ENCODE peak calls at places on chromosomes 3 and 15, in six cellular contexts. V is activated T-cell treated with anti-CD3 and anti-CD28 coated beads for 1 hour; M is ELR; T is stimulated activated CD4-positive, alpha-beta T cell treated with anti-CD3 and anti-CD28 coated beads, TNF-alpha, amount 100 ng/mL, for 1 hour; I is GM20000; N is ovary. H is an unnamed sample.

GRCh38 chr3:158369279-158369678 is 201.7 kb upstream of the MLF1 start:
- DNase-seq in V (no peak), M (no peak), T (no peak), I (no peak), N (no peak), H (no peak)

GRCh38 chr3:114451051-114451451 is 157.2 kb downstream of the TIGIT start:
- DNase-seq in V (no peak), M (no peak), T (no peak), I (no peak), N (peak; percentile 12), H (peak; percentile 82)

GRCh38 chr15:63090502-63091286 is 31.0 kb upstream of the LACTB start:
- DNase-seq in V (no peak), M (no peak), T (no peak), I (no peak), N (no peak), H (no peak)

GRCh38 chr15:33834892-33835730 is 133.2 kb upstream of the CHRM5 start:
- DNase-seq in V (no peak), M (no peak), T (no peak), I (no peak), N (no peak), H (no peak)

GRCh38 chr15:68387288-68388143 is 44.4 kb downstream of the ITGA11 start:
- DNase-seq in V (no peak), M (no peak), T (no peak), I (no peak), N (no peak), H (no peak)

GRCh38 chr3:13433931-13434330 is 13.8 kb upstream of the NUP210 start:
- DNase-seq in V (no peak), M (no peak), T (no peak), I (no peak), N (no peak), H (no peak)

GRCh38 chr3:137762674-137763593 is 1.2 kb upstream of the SOX14 start:
- DNase-seq in V (no peak), M (no peak), T (no peak), I (no peak), N (no peak), H (no peak)

GRCh38 chr15:64813075-64813474 is 12.4 kb downstream of the PIF1 start:
- DNase-seq in V (no peak), M (peak; percentile 37), T (no peak), I (no peak), N (peak; percentile 44), H (peak; percentile 60)

GRCh38 chr15:55282284-55282833 is 7.3 kb downstream of the RAB27A start:
- DNase-seq in V (no peak), M (peak; percentile 77), T (no peak), I (no peak), N (no peak), H (no peak)

GRCh38 chr3:57120040-57120802 is 44.9 kb downstream of the IL17RD start:
- DNase-seq in V (no peak), M (no peak), T (no peak), I (no peak), N (no peak), H (no peak)

GRCh38 chr3:66348696-66349095 is 127.9 kb downstream of the SLC25A26 start:
- DNase-seq in V (no peak), M (no peak), T (no peak), I (no peak), N (no peak), H (no peak)

GRCh38 chr15:101368086-101368780 is 73.2 kb upstream of the SNRPA1 start:
- DNase-seq in V (no peak), M (no peak), T (no peak), I (no peak), N (no peak), H (no peak)

GRCh38 chr15:57218826-57219576 is 157.3 kb upstream of the CGNL1 start:
- DNase-seq in V (no peak), M (peak; percentile 90), T (no peak), I (no peak), N (no peak), H (peak; percentile 79)

GRCh38 chr3:187973977-187974856 is 179.7 kb upstream of the LPP start:
- DNase-seq in V (no peak), M (no peak), T (no peak), I (no peak), N (no peak), H (no peak)

GRCh38 chr15:63601026-63601726 is 4.0 kb downstream of the FBXL22 start:
- DNase-seq in V (peak; percentile 30), M (peak; percentile 51), T (no peak), I (peak; percentile 64), N (peak; percentile 36), H (peak; percentile 31)

GRCh38 chr3:141656771-141657170 is 81.3 kb upstream of the RNF7 start:
- DNase-seq in V (no peak), M (peak; percentile 16), T (no peak), I (no peak), N (no peak), H (no peak)

GRCh38 chr15:45714501-45715488 is 80.0 kb downstream of the SQOR start:
- DNase-seq in V (no peak), M (peak; percentile 65), T (no peak), I (peak; percentile 27), N (no peak), H (peak; percentile 86)

GRCh38 chr15:59191855-59192237 is 14.8 kb upstream of the LDHAL6B start:
- DNase-seq in V (no peak), M (peak; percentile 97), T (no peak), I (no peak), N (no peak), H (no peak)

GRCh38 chr3:192445768-192446644 is 281.3 kb downstream of the FGF12 start:
- DNase-seq in V (no peak), M (no peak), T (no peak), I (no peak), N (no peak), H (no peak)

GRCh38 chr3:106692624-106693023 is 684.6 kb upstream of the CCDC54 start:
- DNase-seq in V (no peak), M (no peak), T (no peak), I (no peak), N (no peak), H (no peak)

GRCh38 chr15:96735621-96736020 is 405.1 kb downstream of the NR2F2 start:
- DNase-seq in V (no peak), M (no peak), T (no peak), I (no peak), N (no peak), H (no peak)

GRCh38 chr3:43866529-43867353 is 176.0 kb downstream of the ABHD5 start:
- DNase-seq in V (no peak), M (peak; percentile 97), T (no peak), I (no peak), N (no peak), H (no peak)

GRCh38 chr3:186938716-186939115 is 8.4 kb downstream of the ST6GAL1 start:
- DNase-seq in V (no peak), M (no peak), T (no peak), I (no peak), N (no peak), H (no peak)